ENCODE peak calls at places on chromosomes 4 and X, in four cellular contexts. U is activated T-cell treated with anti-CD3 and anti-CD28 coated beads for 1 hour; F is non-pigmented ciliary epithelial cell; X is activated CD4-positive, alpha-beta T cell treated with anti-CD3 and anti-CD28 coated beads, Interleukin-2, amount 50 U/mL, for 1 hour. D is an unnamed sample.

GRCh38 chr4:64368741-64369140 is 40.5 kb downstream of the TECRL start:
- DNase-seq in U (no peak), F (no peak), X (no peak), D (no peak)

GRCh38 chrX:1215123-1215823 is 2.8 kb upstream of the CRLF2 start:
- DNase-seq in U (no peak), F (no peak), X (no peak), D (no peak)

GRCh38 chr4:53847935-53848334 is 216.5 kb downstream of the CHIC2 start:
- DNase-seq in U (no peak), F (no peak), X (no peak), D (no peak)

GRCh38 chr4:7066006-7066405 is 1.9 kb downstream of the GRPEL1 start:
- DNase-seq in U (no peak), F (no peak), X (no peak), D (no peak)

GRCh38 chr4:78811034-78811433 is 34.9 kb downstream of the BMP2K start:
- DNase-seq in U (no peak), F (no peak), X (no peak), D (no peak)

GRCh38 chr4:24890561-24890960 is 22.3 kb downstream of the CCDC149 start:
- DNase-seq in U (no peak), F (no peak), X (no peak), D (no peak)

GRCh38 chr4:94970650-94971049 is 212.9 kb downstream of the BMPR1B start:
- DNase-seq in U (no peak), F (no peak), X (no peak), D (no peak)

GRCh38 chr4:6372649-6373525 is 99.5 kb downstream of the PPP2R2C start:
- DNase-seq in U (no peak), F (no peak), X (no peak), D (no peak)

GRCh38 chr4:62912531-62912930 is 1496.7 kb downstream of the TECRL start:
- DNase-seq in U (no peak), F (no peak), X (no peak), D (no peak)

D was measured in activated gamma-delta T cell treated with anti-CD3 and anti-CD28 coated beads, Interleukin-2, amount 50 U/mL, for 16 hours.